ENCODE peak calls at places on chromosome 16, in six cellular contexts. One of them, this sample, is unnamed.

GRCh38 chr16:69309316-69309715 is 1.8 kb upstream of the VPS4A start:
- DNase-seq in A549: no peak
- DNase-seq in endothelial cell of umbilical vein: peak
- DNase-seq in HepG2: no peak
- DNase-seq in GM12878: no peak
- DNase-seq in K562: no peak
- DNase-seq in this sample: no peak

GRCh38 chr16:21156767-21157467 is 1.6 kb upstream of the LDAF1 start:
- DNase-seq in A549: peak
- DNase-seq in endothelial cell of umbilical vein: peak
- DNase-seq in HepG2: peak
- DNase-seq in GM12878: no peak
- DNase-seq in K562: peak
- DNase-seq in this sample: peak

GRCh38 chr16:84082110-84082509 is 34.6 kb downstream of the MBTPS1 start:
- DNase-seq in A549: no peak
- DNase-seq in endothelial cell of umbilical vein: no peak
- DNase-seq in HepG2: no peak
- DNase-seq in GM12878: no peak
- DNase-seq in K562: peak
- DNase-seq in this sample: no peak

GRCh38 chr16:20937736-20938135 is 37.2 kb downstream of the LYRM1 start:
- DNase-seq in A549: no peak
- DNase-seq in endothelial cell of umbilical vein: no peak
- DNase-seq in HepG2: peak
- DNase-seq in GM12878: no peak
- DNase-seq in K562: no peak
- DNase-seq in this sample: no peak

GRCh38 chr16:14486520-14487303 is 143.3 kb downstream of the PARN start:
- DNase-seq in A549: peak
- DNase-seq in endothelial cell of umbilical vein: peak
- DNase-seq in HepG2: peak
- DNase-seq in GM12878: no peak
- DNase-seq in K562: peak
- DNase-seq in this sample: peak

GRCh38 chr16:9647981-9648701 is 534.1 kb downstream of the GRIN2A start:
- DNase-seq in A549: peak
- DNase-seq in endothelial cell of umbilical vein: peak
- DNase-seq in HepG2: peak
- DNase-seq in GM12878: no peak
- DNase-seq in K562: peak
- DNase-seq in this sample: peak

GRCh38 chr16:75383141-75383540 is 50.2 kb downstream of the CFDP1 start:
- DNase-seq in A549: no peak
- DNase-seq in endothelial cell of umbilical vein: no peak
- DNase-seq in HepG2: no peak
- DNase-seq in GM12878: no peak
- DNase-seq in K562: no peak
- DNase-seq in this sample: no peak

GRCh38 chr16:19980866-19981265 is 92.8 kb downstream of the GPR139 start:
- DNase-seq in A549: peak
- DNase-seq in endothelial cell of umbilical vein: peak
- DNase-seq in HepG2: peak
- DNase-seq in GM12878: no peak
- DNase-seq in K562: peak
- DNase-seq in this sample: peak

GRCh38 chr16:67114793-67115192 is 5.1 kb downstream of the PHAF1 start:
- DNase-seq in A549: no peak
- DNase-seq in endothelial cell of umbilical vein: no peak
- DNase-seq in HepG2: no peak
- DNase-seq in GM12878: no peak
- DNase-seq in K562: no peak
- DNase-seq in this sample: no peak

DNA sequence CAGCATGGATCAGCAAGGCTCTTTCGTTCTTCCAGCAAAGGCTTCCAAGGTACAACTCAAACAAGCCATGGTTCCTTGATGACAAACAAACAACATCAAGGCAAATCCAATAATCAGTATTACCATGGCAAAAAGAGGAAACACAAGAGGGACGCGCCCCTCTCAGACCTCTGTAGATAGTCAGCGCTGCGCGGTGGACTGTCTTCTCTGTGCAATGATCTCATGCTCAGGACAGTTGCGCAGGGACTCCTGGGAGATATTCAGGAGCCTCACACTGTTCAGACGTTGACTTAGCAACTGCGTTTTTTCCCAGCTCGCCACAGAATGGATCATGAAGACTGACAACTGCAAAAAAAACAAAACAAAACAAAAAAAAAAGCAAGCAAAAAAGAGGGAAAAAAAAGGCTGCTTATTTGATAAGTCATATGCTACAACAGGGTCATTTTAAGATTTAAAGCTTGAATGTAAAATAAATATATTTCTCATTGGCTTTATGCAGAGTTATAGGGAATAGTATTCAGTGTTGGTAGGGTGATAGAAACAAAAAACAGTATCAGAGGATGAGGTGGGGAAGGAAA is 37.1 kb upstream of the ADCY7 start:
- DNase-seq in A549: no peak
- DNase-seq in endothelial cell of umbilical vein: no peak
- DNase-seq in HepG2: no peak
- DNase-seq in GM12878: no peak
- DNase-seq in K562: peak
- DNase-seq in this sample: no peak
- H3K4me3 ChIP-seq in A549: no peak
- H3K4me3 ChIP-seq in endothelial cell of umbilical vein: no peak
- H3K4me3 ChIP-seq in HepG2: no peak
- H3K4me3 ChIP-seq in GM12878: no peak
- H3K4me3 ChIP-seq in K562: no peak
- H3K4me3 ChIP-seq in this sample: no peak

GRCh38 chr16:24972608-24973220 is 42.5 kb downstream of the ARHGAP17 start:
- DNase-seq in A549: no peak
- DNase-seq in endothelial cell of umbilical vein: no peak
- DNase-seq in HepG2: no peak
- DNase-seq in GM12878: no peak
- DNase-seq in K562: no peak
- DNase-seq in this sample: peak
- TF ChIP-seq MYC in A549: no peak
- TF ChIP-seq MYC in endothelial cell of umbilical vein: no peak
- TF ChIP-seq MYC in HepG2: no peak
- TF ChIP-seq MYC in GM12878: no peak
- TF ChIP-seq MYC in K562: no peak
- TF ChIP-seq MYC in this sample: no peak

DNA sequence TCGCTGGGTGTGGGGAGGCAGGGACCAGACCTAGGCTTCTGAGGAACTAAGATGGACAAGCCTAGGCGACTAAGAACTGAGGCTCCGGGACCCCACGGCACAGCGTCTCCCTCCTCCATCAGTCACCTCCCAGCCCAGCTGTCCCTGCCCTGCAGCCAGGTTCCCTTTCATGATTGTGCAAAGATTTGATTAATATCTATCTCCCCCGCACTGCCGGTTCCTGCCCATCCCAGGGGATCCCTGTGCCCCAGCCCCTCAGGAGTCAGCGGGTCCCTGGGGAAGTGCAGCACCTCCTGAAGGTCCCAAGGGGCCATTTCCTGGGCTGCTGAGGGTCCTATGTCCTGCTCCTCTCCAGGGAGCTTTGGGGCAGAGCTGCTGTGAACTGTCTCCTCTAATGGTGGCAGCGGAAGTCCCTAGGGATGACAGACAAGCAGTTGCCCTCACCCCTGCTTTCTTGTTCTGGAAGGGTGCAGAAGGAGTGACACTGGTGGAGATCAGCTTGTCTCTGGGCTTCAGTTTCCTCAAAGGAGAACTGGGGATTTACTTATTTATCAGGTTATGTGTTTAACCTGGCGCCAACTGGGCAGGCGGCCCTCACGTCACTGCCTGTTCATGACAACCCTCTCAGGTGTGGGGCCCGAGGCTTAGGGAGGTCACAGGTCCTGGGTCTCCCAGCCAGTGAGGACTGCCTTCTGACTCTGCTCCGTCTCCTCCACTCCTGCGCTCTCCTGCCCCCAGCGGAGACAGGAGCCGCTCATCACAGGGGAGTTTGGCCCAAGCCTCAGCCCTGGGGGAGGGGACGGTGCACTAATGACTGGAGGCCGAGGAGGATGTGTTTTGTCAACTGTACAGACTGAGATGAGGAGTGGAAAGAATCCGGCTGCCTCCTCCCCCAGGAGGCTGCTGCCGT is 1.9 kb upstream of the C16orf74 start:
- DNase-seq in A549: no peak
- DNase-seq in endothelial cell of umbilical vein: no peak
- DNase-seq in HepG2: peak
- DNase-seq in GM12878: no peak
- DNase-seq in K562: peak
- DNase-seq in this sample: peak
- TF ChIP-seq CTCF in A549: no peak
- TF ChIP-seq CTCF in endothelial cell of umbilical vein: no peak
- TF ChIP-seq CTCF in HepG2: peak
- TF ChIP-seq CTCF in GM12878: no peak
- TF ChIP-seq CTCF in K562: peak
- TF ChIP-seq CTCF in this sample: peak

GRCh38 chr16:64421515-64421914 is 700.3 kb downstream of the CDH11 start:
- DNase-seq in A549: no peak
- DNase-seq in endothelial cell of umbilical vein: no peak
- DNase-seq in HepG2: no peak
- DNase-seq in GM12878: no peak
- DNase-seq in K562: no peak
- DNase-seq in this sample: no peak

GRCh38 chr16:64417711-64418227 is 704.1 kb downstream of the CDH11 start:
- DNase-seq in A549: no peak
- DNase-seq in endothelial cell of umbilical vein: peak
- DNase-seq in HepG2: no peak
- DNase-seq in GM12878: no peak
- DNase-seq in K562: no peak
- DNase-seq in this sample: no peak

GRCh38 chr16:64419832-64420231 is 702.0 kb downstream of the CDH11 start:
- DNase-seq in A549: no peak
- DNase-seq in endothelial cell of umbilical vein: no peak
- DNase-seq in HepG2: no peak
- DNase-seq in GM12878: no peak
- DNase-seq in K562: no peak
- DNase-seq in this sample: no peak

GRCh38 chr16:64412578-64413280 is 709.1 kb downstream of the CDH11 start:
- DNase-seq in A549: no peak
- DNase-seq in endothelial cell of umbilical vein: no peak
- DNase-seq in HepG2: no peak
- DNase-seq in GM12878: no peak
- DNase-seq in K562: no peak
- DNase-seq in this sample: no peak

GRCh38 chr16:64416232-64417010 is 705.4 kb downstream of the CDH11 start:
- DNase-seq in A549: no peak
- DNase-seq in endothelial cell of umbilical vein: peak
- DNase-seq in HepG2: no peak
- DNase-seq in GM12878: no peak
- DNase-seq in K562: no peak
- DNase-seq in this sample: peak
- H3K4me3 ChIP-seq in A549: no peak
- H3K4me3 ChIP-seq in endothelial cell of umbilical vein: peak
- H3K4me3 ChIP-seq in HepG2: no peak
- H3K4me3 ChIP-seq in GM12878: no peak
- H3K4me3 ChIP-seq in K562: no peak
- H3K4me3 ChIP-seq in this sample: peak

DNA sequence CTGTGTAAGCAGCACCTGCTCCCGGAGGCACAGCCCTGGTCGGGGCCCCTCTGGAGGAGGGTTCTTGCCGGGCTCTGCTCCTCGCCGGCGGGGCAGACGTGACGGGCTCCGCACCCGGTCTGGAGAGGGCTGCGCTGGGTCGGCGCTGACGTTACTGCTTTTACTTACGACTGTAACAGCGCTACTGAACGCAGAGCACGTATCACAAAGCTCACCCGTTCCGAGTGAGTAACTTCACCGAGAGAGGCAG is 1.3 kb upstream of the RAB40C start:
- DNase-seq in A549: no peak
- DNase-seq in endothelial cell of umbilical vein: peak
- DNase-seq in HepG2: no peak
- DNase-seq in GM12878: no peak
- DNase-seq in K562: no peak
- DNase-seq in this sample: peak
- TF ChIP-seq MYC in A549: no peak
- TF ChIP-seq MYC in endothelial cell of umbilical vein: no peak
- TF ChIP-seq MYC in HepG2: no peak
- TF ChIP-seq MYC in GM12878: no peak
- TF ChIP-seq MYC in K562: peak
- TF ChIP-seq MYC in this sample: no peak

GRCh38 chr16:48367443-48368049 is 17.7 kb downstream of the SIAH1 start:
- DNase-seq in A549: no peak
- DNase-seq in endothelial cell of umbilical vein: no peak
- DNase-seq in HepG2: no peak
- DNase-seq in GM12878: no peak
- DNase-seq in K562: no peak
- DNase-seq in this sample: no peak

GRCh38 chr16:48366165-48367093 is 18.8 kb downstream of the SIAH1 start:
- DNase-seq in A549: peak
- DNase-seq in endothelial cell of umbilical vein: peak
- DNase-seq in HepG2: peak
- DNase-seq in GM12878: peak
- DNase-seq in K562: peak
- DNase-seq in this sample: peak

GRCh38 chr16:48365030-48365600 is 20.1 kb downstream of the SIAH1 start:
- DNase-seq in A549: no peak
- DNase-seq in endothelial cell of umbilical vein: no peak
- DNase-seq in HepG2: no peak
- DNase-seq in GM12878: no peak
- DNase-seq in K562: no peak
- DNase-seq in this sample: no peak

GRCh38 chr16:48369765-48370164 is 15.4 kb downstream of the SIAH1 start:
- DNase-seq in A549: no peak
- DNase-seq in endothelial cell of umbilical vein: no peak
- DNase-seq in HepG2: no peak
- DNase-seq in GM12878: no peak
- DNase-seq in K562: no peak
- DNase-seq in this sample: no peak

GRCh38 chr16:48365601-48366164 is 19.5 kb downstream of the SIAH1 start:
- DNase-seq in A549: peak
- DNase-seq in endothelial cell of umbilical vein: peak
- DNase-seq in HepG2: peak
- DNase-seq in GM12878: no peak
- DNase-seq in K562: peak
- DNase-seq in this sample: peak
- TF ChIP-seq CTCF in A549: no peak
- TF ChIP-seq CTCF in endothelial cell of umbilical vein: no peak
- TF ChIP-seq CTCF in HepG2: peak
- TF ChIP-seq CTCF in GM12878: no peak
- TF ChIP-seq CTCF in K562: peak
- TF ChIP-seq CTCF in this sample: no peak

GRCh38 chr16:65312071-65312470 is 190.2 kb upstream of the CDH11 start:
- DNase-seq in A549: no peak
- DNase-seq in endothelial cell of umbilical vein: peak
- DNase-seq in HepG2: no peak
- DNase-seq in GM12878: no peak
- DNase-seq in K562: no peak
- DNase-seq in this sample: no peak

GRCh38 chr16:65314246-65315003 is 192.6 kb upstream of the CDH11 start:
- DNase-seq in A549: no peak
- DNase-seq in endothelial cell of umbilical vein: no peak
- DNase-seq in HepG2: no peak
- DNase-seq in GM12878: no peak
- DNase-seq in K562: no peak
- DNase-seq in this sample: no peak

GRCh38 chr16:65309294-65309850 is 187.5 kb upstream of the CDH11 start:
- DNase-seq in A549: no peak
- DNase-seq in endothelial cell of umbilical vein: no peak
- DNase-seq in HepG2: no peak
- DNase-seq in GM12878: no peak
- DNase-seq in K562: no peak
- DNase-seq in this sample: no peak

GRCh38 chr16:65315004-65315398 is 193.1 kb upstream of the CDH11 start:
- DNase-seq in A549: no peak
- DNase-seq in endothelial cell of umbilical vein: no peak
- DNase-seq in HepG2: no peak
- DNase-seq in GM12878: no peak
- DNase-seq in K562: no peak
- DNase-seq in this sample: no peak

GRCh38 chr16:65312795-65313194 is 190.9 kb upstream of the CDH11 start:
- DNase-seq in A549: no peak
- DNase-seq in endothelial cell of umbilical vein: no peak
- DNase-seq in HepG2: no peak
- DNase-seq in GM12878: no peak
- DNase-seq in K562: no peak
- DNase-seq in this sample: no peak
- H3K4me3 ChIP-seq in A549: no peak
- H3K4me3 ChIP-seq in endothelial cell of umbilical vein: no peak
- H3K4me3 ChIP-seq in HepG2: no peak
- H3K4me3 ChIP-seq in GM12878: no peak
- H3K4me3 ChIP-seq in K562: no peak
- H3K4me3 ChIP-seq in this sample: no peak